ENCODE peak calls at places on chromosomes 16 and 17, in nine cellular contexts. W is GM23248, E is fibroblast of lung, Z is H9, X is keratinocyte, R is IMR-90, A is PC-9, M is hepatocyte, F is MM.1S. Q is an unnamed sample. For H3K4me1, the result is how much of the 10 kb centered on the place peaks cover.

GRCh38 chr16:56892705-56893104 is 27.7 kb downstream of the SLC12A3 start:
- DNase-seq in E (no peak), X (no peak), A (no peak), W (no peak), F (no peak), R (no peak), M (no peak), Z (no peak), Q (no peak)

GRCh38 chr16:29742683-29743275 is 3.0 kb downstream of the C16orf54 start:
- DNase-seq in E (no peak), W (no peak), Z (no peak), R (no peak), F (no peak), X (no peak), M (no peak), A (no peak), Q (no peak)

GRCh38 chr17:37194208-37194607 is 181.6 kb upstream of the C17orf78 start:
- DNase-seq in W (no peak), F (no peak), R (no peak), X (no peak), M (no peak), E (no peak), A (no peak), Z (no peak), Q (peak)

GRCh38 chr16:65410801-65411200 is 288.9 kb upstream of the CDH11 start:
- DNase-seq in R (peak), M (no peak), X (no peak), W (no peak), A (no peak), F (no peak), Z (no peak), E (peak), Q (no peak)

GRCh38 chr17:43840814-43841213 is 6.2 kb upstream of the CD300LG start:
- DNase-seq in F (no peak), A (peak), X (no peak), R (peak), M (no peak), Z (no peak), E (no peak), W (no peak), Q (no peak)

GRCh38 chr16:23865853-23866252 is 30.1 kb downstream of the PRKCB start:
- DNase-seq in A (no peak), W (no peak), Z (peak), R (no peak), M (no peak), X (no peak), F (no peak), E (no peak), Q (no peak)

GRCh38 chr17:79000396-79001189 is 9.0 kb downstream of the CANT1 start:
- DNase-seq in F (no peak), M (no peak), Z (no peak), E (no peak), X (no peak), W (no peak), A (no peak), R (no peak), Q (no peak)

GRCh38 chr17:77802333-77802615 is 156.2 kb upstream of the TNRC6C start:
- DNase-seq in W (no peak), E (no peak), A (no peak), R (no peak), X (no peak), Z (no peak), M (no peak), F (no peak), Q (no peak)

GRCh38 chr17:81011951-81012350 is 20.3 kb downstream of the CHMP6 start:
- DNase-seq in F (no peak), A (no peak), E (peak), M (peak), W (no peak), R (no peak), Z (no peak), X (no peak), Q (no peak)

GRCh38 chr16:11372924-11373306 is 27.7 kb downstream of the RMI2 start:
- DNase-seq in M (no peak), Z (no peak), R (no peak), F (no peak), E (no peak), A (peak), W (no peak), X (no peak), Q (no peak)

GRCh38 chr17:8465381-8466158 is 29.9 kb downstream of the NDEL1 start:
- DNase-seq in M (no peak), W (no peak), R (no peak), F (no peak), X (no peak), Z (no peak), A (no peak), E (no peak), Q (no peak)

GRCh38 chr16:22220714-22221113 is 14.6 kb downstream of the EEF2K start:
- DNase-seq in W (peak), E (no peak), Z (no peak), A (no peak), F (no peak), R (no peak), M (no peak), X (no peak), Q (no peak)

GRCh38 chr17:73017653-73018052 is 74.8 kb downstream of the SLC39A11 start:
- DNase-seq in W (peak), M (peak), Z (no peak), A (no peak), X (no peak), R (peak), E (peak), F (no peak), Q (no peak)

GRCh38 chr17:31279401-31279800 is 17.6 kb downstream of the OMG start:
- DNase-seq in W (no peak), M (no peak), Z (no peak), E (no peak), A (no peak), F (no peak), R (no peak), X (no peak), Q (no peak)

GRCh38 chr16:23060458-23061320 is 88.6 kb downstream of the USP31 start:
- DNase-seq in M (peak), R (peak), A (peak), F (peak), E (peak), Z (peak), W (peak), X (no peak), Q (peak)

GRCh38 chr17:16407911-16408588 is 7.3 kb upstream of the TRPV2 start:
- DNase-seq in A (no peak), X (no peak), F (peak), E (peak), M (peak), R (peak), W (peak), Z (peak), Q (peak)

GRCh38 chr16:66366433-66367299 is at the start of gene CDH5:
- DNase-seq in X (no peak), E (peak), A (no peak), W (peak), M (no peak), F (no peak), R (no peak), Z (no peak), Q (no peak)

GRCh38 chr16:69522732-69523404 is 42.9 kb upstream of the NFAT5 start:
- DNase-seq in A (no peak), R (no peak), E (no peak), X (no peak), M (no peak), F (no peak), Z (no peak), W (no peak), Q (peak)

GRCh38 chr16:50304467-50305440 is 38.4 kb downstream of the ADCY7 start:
- DNase-seq in F (no peak), W (no peak), X (no peak), A (no peak), Z (peak), E (no peak), M (no peak), R (no peak), Q (no peak)

GRCh38 chr16:70298988-70299938 is at the start of gene DDX19B:
- DNase-seq in W (peak), A (peak), M (peak), F (peak), Z (peak), E (peak), X (peak), R (peak), Q (peak)

GRCh38 chr17:82734987-82735866 is at the start of gene FN3K:
- DNase-seq in Z (peak), R (peak), E (peak), A (no peak), W (peak), X (no peak), M (peak), F (no peak), Q (no peak)

GRCh38 chr17:55635253-55635766 is 87.4 kb downstream of the TMEM100 start:
- DNase-seq in E (no peak), R (peak), Z (no peak), A (no peak), M (no peak), F (no peak), W (peak), X (no peak), Q (no peak)

GRCh38 chr17:17904171-17905035 is 67.6 kb upstream of the SREBF1 start:
- DNase-seq in E (no peak), Z (no peak), X (no peak), F (no peak), A (no peak), M (no peak), R (no peak), W (peak), Q (no peak)

GRCh38 chr17:752620-753219 is 656 bp upstream of the GEMIN4 start:
- DNase-seq in X (no peak), W (peak), A (no peak), Z (peak), F (no peak), R (peak), M (peak), E (peak), Q (no peak)

GRCh38 chr16:30778549-30779244 is 8.3 kb downstream of the ZNF629 start:
- DNase-seq in X (no peak), R (peak), Z (peak), A (no peak), E (no peak), F (no peak), M (no peak), W (no peak), Q (no peak)

GRCh38 chr16:13957197-13958078 is 37.5 kb downstream of the ERCC4 start:
- DNase-seq in E (peak), Z (no peak), W (peak), X (peak), M (peak), F (peak), A (peak), R (peak), Q (no peak)

GRCh38 chr17:73290399-73291259 is 21.2 kb downstream of the CDC42EP4 start:
- DNase-seq in A (peak), F (peak), Z (peak), R (no peak), M (no peak), E (no peak), W (no peak), X (no peak), Q (no peak)

GRCh38 chr17:50396261-50397110 is 837 bp downstream of the LRRC59 start:
- DNase-seq in F (peak), R (peak), W (peak), A (peak), Z (no peak), M (peak), E (peak), X (no peak), Q (no peak)

DNA sequence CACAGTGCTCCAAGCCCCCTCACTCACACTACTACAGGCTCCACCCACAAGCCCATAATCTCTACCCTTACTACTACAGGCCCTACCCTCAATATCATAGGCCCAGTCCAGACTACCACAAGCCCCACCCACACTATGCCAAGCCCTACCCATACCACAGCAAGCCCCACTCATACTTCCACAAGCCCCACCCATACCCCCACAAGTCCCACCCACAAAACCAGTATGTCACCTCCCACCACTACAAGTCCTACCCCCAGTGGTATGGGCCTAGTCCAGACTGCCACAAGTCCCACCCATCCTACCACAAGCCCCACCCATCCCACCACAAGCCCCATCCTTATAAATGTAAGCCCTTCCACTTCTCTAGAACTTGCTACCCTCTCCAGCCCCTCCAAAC is 13.8 kb downstream of the RIPOR1 start:
- DNase-seq in F (peak), Z (peak), X (no peak), A (no peak), M (no peak), R (peak), E (peak), W (peak), Q (peak)
- H3K4me1 ChIP-seq in F (half or more), Z (under half), X (under half), A (under half), M (under half), R (under half), E (under half), W (under half), Q (half or more)

GRCh38 chr16:3439637-3440036 is 3.7 kb downstream of the ZNF597 start:
- DNase-seq in R (no peak), M (no peak), A (no peak), Z (no peak), F (no peak), X (no peak), W (no peak), E (no peak), Q (no peak)

GRCh38 chr16:3444032-3444388 is 530 bp downstream of the NAA60 start:
- DNase-seq in R (peak), F (no peak), A (no peak), Z (no peak), X (no peak), M (peak), E (peak), W (peak), Q (peak)

DNA sequence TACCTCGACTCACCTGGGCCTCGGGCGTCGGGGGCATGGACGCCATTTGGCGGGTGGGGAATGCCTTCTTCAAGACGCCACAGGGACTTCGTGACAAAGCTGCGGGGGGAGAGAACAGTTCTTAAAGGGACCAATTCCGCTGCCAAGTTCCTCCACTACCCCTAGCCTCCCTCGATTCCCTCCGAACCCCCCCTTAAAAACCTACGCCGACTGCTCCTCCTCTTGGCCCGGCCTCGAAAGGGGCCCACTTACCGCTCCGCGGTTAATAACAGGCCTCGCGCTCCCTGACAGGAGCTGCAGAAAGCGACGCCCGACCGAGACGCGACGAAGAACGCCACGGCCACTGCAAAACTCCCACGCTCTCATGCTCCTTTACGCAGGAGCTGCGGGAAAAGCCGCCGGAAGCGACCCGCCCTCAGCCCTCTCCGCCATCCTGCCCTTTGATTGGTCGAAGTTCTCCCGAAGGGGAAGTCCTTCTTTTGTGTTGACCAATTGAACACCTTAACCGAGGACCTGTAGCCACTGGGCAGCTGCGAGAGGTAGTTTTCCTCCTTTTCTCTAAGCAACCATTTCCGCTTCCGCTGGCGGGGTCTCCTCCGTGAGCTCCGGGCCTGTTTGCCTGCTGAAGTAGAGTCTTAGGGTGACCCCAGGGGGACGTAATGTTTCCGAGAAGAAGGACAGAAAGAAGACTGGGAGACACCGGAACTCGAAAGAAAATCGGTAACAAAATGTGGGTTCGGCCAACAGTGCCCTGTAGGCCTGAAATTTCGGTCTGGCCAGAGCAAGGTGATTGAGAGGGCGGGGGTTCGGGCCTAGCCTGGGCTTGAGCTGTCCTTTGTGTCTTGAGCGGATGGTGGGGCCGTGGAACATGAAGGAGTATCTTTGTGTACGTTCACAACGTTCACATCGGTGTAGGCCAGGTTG is at the start of the genes NAA60 and ZNF597:
- DNase-seq in R (peak), Z (peak), M (peak), W (peak), E (peak), F (peak), A (no peak), X (no peak), Q (peak)
- H2AFZ ChIP-seq in R (peak), Z (no peak), M (peak), W (peak), E (peak), F (peak), A (no peak), X (peak), Q (peak)

GRCh38 chr17:76444518-76445311 is 8.2 kb downstream of the UBE2O start:
- DNase-seq in M (no peak), Z (peak), E (peak), A (no peak), R (peak), X (no peak), F (no peak), W (peak), Q (no peak)

GRCh38 chr17:76447931-76448652 is 4.9 kb downstream of the UBE2O start:
- DNase-seq in M (no peak), F (no peak), Z (no peak), W (peak), E (peak), A (no peak), R (peak), X (no peak), Q (no peak)

GRCh38 chr17:76445697-76446448 is 7.1 kb downstream of the UBE2O start:
- DNase-seq in M (no peak), X (no peak), A (no peak), W (no peak), E (no peak), F (no peak), R (no peak), Z (no peak), Q (no peak)

GRCh38 chr17:76449126-76449525 is 3.8 kb downstream of the UBE2O start:
- DNase-seq in Z (no peak), W (no peak), E (peak), F (no peak), M (no peak), R (no peak), A (no peak), X (no peak), Q (no peak)

GRCh38 chr17:76446449-76447231 is 6.3 kb downstream of the UBE2O start:
- DNase-seq in X (peak), E (peak), W (peak), A (peak), R (peak), M (peak), Z (peak), F (no peak), Q (no peak)
- H3K4me1 ChIP-seq in X (half or more), E (under half), W (half or more), A (half or more), R (under half), M (under half), Z (half or more), F (under half), Q (half or more)

GRCh38 chr16:10368984-10369551 is 16.8 kb upstream of the ATF7IP2 start:
- DNase-seq in F (no peak), W (no peak), E (peak), Z (peak), M (no peak), A (no peak), R (no peak), X (no peak), Q (peak)
- H2AFZ ChIP-seq in F (no peak), W (no peak), E (no peak), Z (no peak), M (no peak), A (no peak), R (no peak), X (no peak), Q (no peak)

GRCh38 chr16:53844796-53845195 is 140.8 kb downstream of the FTO start:
- DNase-seq in X (no peak), M (no peak), F (no peak), W (no peak), R (no peak), E (no peak), Z (no peak), A (no peak), Q (no peak)
- H3K4me1 ChIP-seq in X (under half), M (under half), F (under half), W (under half), R (under half), E (under half), Z (under half), A (under half), Q (under half)

GRCh38 chr17:63773272-63774140 is at the start of gene CCDC47:
- DNase-seq in W (peak), A (peak), F (peak), X (peak), E (peak), R (peak), M (peak), Z (peak), Q (peak)
- H2AFZ ChIP-seq in W (peak), A (peak), F (peak), X (peak), E (peak), R (peak), M (peak), Z (no peak), Q (peak)

DNA sequence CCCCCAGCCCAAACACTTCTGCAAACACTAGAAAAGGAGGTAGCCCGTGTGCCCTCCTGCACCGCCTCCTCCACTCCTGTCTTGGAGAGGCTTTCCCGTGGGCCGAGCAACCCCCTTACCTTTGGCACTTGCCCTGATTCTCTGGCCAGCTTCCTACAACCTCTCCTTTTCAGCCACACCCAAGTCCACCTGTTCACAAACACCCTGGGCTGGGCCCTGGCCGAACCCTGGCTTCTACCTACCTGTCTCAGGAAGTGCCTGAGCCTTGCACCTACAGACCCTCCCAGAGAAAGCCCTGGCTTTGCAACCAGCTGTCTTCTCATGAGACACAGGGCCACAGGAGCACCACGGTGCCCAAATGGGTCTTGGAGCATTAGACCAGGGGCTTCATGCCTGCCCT is 2.0 kb upstream of the ANTKMT start:
- DNase-seq in Z (no peak), F (no peak), R (no peak), X (no peak), M (no peak), E (no peak), W (no peak), A (no peak), Q (no peak)
- H3K4me1 ChIP-seq in Z (under half), F (under half), R (under half), X (under half), M (under half), E (under half), W (under half), A (under half), Q (half or more)

DNA sequence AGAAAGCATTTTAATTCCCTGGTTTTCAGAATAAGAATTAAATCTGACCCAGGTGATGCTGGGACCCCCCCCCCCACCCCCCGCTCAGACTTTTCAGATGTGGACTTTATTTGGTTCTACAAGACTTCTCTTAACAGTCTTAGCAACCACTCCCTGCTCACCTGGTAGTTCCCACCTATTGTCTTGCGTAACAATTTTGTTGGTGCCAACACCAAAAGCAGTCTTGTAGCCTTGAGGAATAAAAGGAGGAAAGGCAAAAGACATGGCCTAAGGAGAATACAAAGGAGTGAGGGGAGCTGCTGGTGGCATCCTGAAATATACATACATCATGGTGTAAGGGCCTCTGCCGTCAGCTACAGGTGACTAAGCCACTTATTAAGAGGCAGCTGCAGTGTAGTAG is 5.0 kb downstream of the TTLL6 start:
- DNase-seq in E (no peak), X (no peak), W (no peak), M (no peak), Z (no peak), F (no peak), R (no peak), A (no peak), Q (no peak)
- H2AFZ ChIP-seq in E (no peak), X (no peak), W (no peak), M (no peak), Z (no peak), F (no peak), R (no peak), A (no peak), Q (no peak)